ENCODE peak calls at places on chromosomes 3 and 15, in four cellular contexts. I is upper lobe of left lung; Z is activated effector memory CD4-positive, alpha-beta T cell treated with Interleukin-2 at 50 U/mL for 16 hours; E is ELR. M is an unnamed sample.

GRCh38 chr3:12705981-12706380 is 42.1 kb upstream of the RAF1 start:
- DNase-seq in E (no peak), Z (no peak), I (no peak), M (no peak)

GRCh38 chr15:61750271-61751084 is 309.8 kb downstream of the VPS13C start:
- DNase-seq in E (no peak), Z (no peak), I (peak; percentile 37), M (peak; percentile 29)

GRCh38 chr15:73540161-73540560 is 93.0 kb downstream of the NPTN start:
- DNase-seq in E (no peak), I (no peak), Z (no peak), M (no peak)

GRCh38 chr15:64701482-64701881 is 73.9 kb downstream of the RBPMS2 start:
- DNase-seq in Z (no peak), I (no peak), E (no peak), M (no peak)

GRCh38 chr15:32718082-32718821 is 448 bp downstream of the GREM1 start:
- DNase-seq in E (peak; percentile 64), Z (no peak), I (no peak), M (peak; percentile 34)

GRCh38 chr3:4394048-4394447 is 73.0 kb downstream of the SUMF1 start:
- DNase-seq in I (no peak), Z (peak; percentile 18), E (peak; percentile 65), M (no peak)

GRCh38 chr3:127351350-127351749 is 63.5 kb upstream of the PRR20G start:
- DNase-seq in E (no peak), Z (no peak), I (no peak), M (no peak)

GRCh38 chr3:38578081-38578475 is 71.4 kb downstream of the SCN5A start:
- DNase-seq in I (no peak), Z (no peak), E (no peak), M (no peak)

GRCh38 chr3:42387802-42388651 is 22.4 kb downstream of the LYZL4 start:
- DNase-seq in Z (no peak), I (no peak), E (peak; percentile 53), M (no peak)

GRCh38 chr3:70277304-70277703 is 35.1 kb downstream of the MDFIC2 start:
- DNase-seq in E (no peak), Z (no peak), I (no peak), M (peak; percentile 14)

GRCh38 chr15:34076785-34077184 is 24.9 kb downstream of the EMC7 start:
- DNase-seq in I (no peak), E (no peak), Z (no peak), M (no peak)

GRCh38 chr15:37134699-37135131 is 34.4 kb upstream of the MEIS2 start:
- DNase-seq in I (no peak), E (peak; percentile 75), Z (no peak), M (peak; percentile 44)

GRCh38 chr15:59371458-59372351 is 966 bp downstream of the MYO1E start:
- DNase-seq in I (peak; percentile 92), Z (no peak), E (peak; percentile 42), M (peak; percentile 75)

GRCh38 chr3:127446756-127447155 is 143.8 kb downstream of the TPRA1 start:
- DNase-seq in I (no peak), E (no peak), Z (no peak), M (no peak)

GRCh38 chr3:99857278-99857677 is 39.6 kb downstream of the CMSS1 start:
- DNase-seq in Z (no peak), I (no peak), E (no peak), M (no peak)

GRCh38 chr3:76474632-76475031 is 565.3 kb upstream of the ROBO2 start:
- DNase-seq in E (peak; percentile 46), Z (no peak), I (no peak), M (no peak)

GRCh38 chr3:42071720-42072582 is 19.2 kb upstream of the TRAK1 start:
- DNase-seq in E (peak; percentile 67), I (peak; percentile 29), Z (no peak), M (peak; percentile 68)

GRCh38 chr3:146626384-146627122 is 21.4 kb upstream of the PLSCR5 start:
- DNase-seq in I (no peak), E (no peak), Z (no peak), M (peak; percentile 9)

GRCh38 chr15:90620379-90621134 is 90.8 kb downstream of the CRTC3 start:
- DNase-seq in E (no peak), Z (peak; percentile 5), I (no peak), M (no peak)

GRCh38 chr3:58025824-58026579 is 17.8 kb downstream of the FLNB start:
- DNase-seq in I (no peak), E (no peak), Z (no peak), M (peak; percentile 75)

GRCh38 chr3:122183893-122184590 is 574 bp downstream of the CASR start:
- DNase-seq in I (peak; percentile 74), Z (no peak), E (no peak), M (no peak)

GRCh38 chr15:100929641-100930042 is 10.5 kb downstream of the LRRK1 start:
- DNase-seq in Z (no peak), I (no peak), E (no peak), M (no peak)

GRCh38 chr3:161946443-161946960 is 449.9 kb downstream of the OTOL1 start:
- DNase-seq in I (no peak), Z (no peak), E (no peak), M (no peak)

GRCh38 chr3:481680-482079 is 285.1 kb downstream of the CHL1 start:
- DNase-seq in Z (no peak), E (no peak), I (no peak), M (peak; percentile 25)

GRCh38 chr3:134463676-134464611 is 21.8 kb downstream of the ANAPC13 start:
- DNase-seq in E (peak; percentile 89), Z (no peak), I (no peak), M (peak; percentile 78)

GRCh38 chr15:80093854-80094418 is 34.5 kb downstream of the ZFAND6 start:
- DNase-seq in I (no peak), Z (no peak), E (no peak), M (peak; percentile 44)

GRCh38 chr3:67083277-67083676 is 85.2 kb downstream of the KBTBD8 start:
- DNase-seq in I (no peak), Z (peak; percentile 21), E (peak; percentile 68), M (no peak)

GRCh38 chr3:118447326-118447725 is 587.3 kb downstream of the IGSF11 start:
- DNase-seq in E (no peak), I (no peak), Z (no peak), M (no peak)

GRCh38 chr15:80804970-80805495 is 25.9 kb downstream of the CEMIP start:
- DNase-seq in Z (no peak), E (no peak), I (no peak), M (peak; percentile 14)

GRCh38 chr3:120170223-120170622 is 76.0 kb upstream of the GSK3B start:
- DNase-seq in E (peak; percentile 97), I (no peak), Z (no peak), M (no peak)

GRCh38 chr15:50162988-50163718 is 18.8 kb upstream of the SLC27A2 start:
- DNase-seq in I (no peak), E (peak; percentile 55), Z (no peak), M (no peak)

GRCh38 chr3:104316118-104316517 is 1050.6 kb upstream of the ALCAM start:
- DNase-seq in I (no peak), Z (no peak), E (peak; percentile 21), M (no peak)

GRCh38 chr3:70861855-70862254 is 549.4 kb upstream of the MDFIC2 start:
- DNase-seq in E (peak; percentile 44), I (no peak), Z (no peak), M (no peak)

GRCh38 chr15:86830304-86830703 is 750.6 kb downstream of the AGBL1 start:
- DNase-seq in I (no peak), Z (no peak), E (no peak), M (peak; percentile 19)

GRCh38 chr3:46629571-46630517 is 17.5 kb downstream of the FAM240A start:
- DNase-seq in Z (peak; percentile 70), I (peak; percentile 94), E (peak; percentile 72), M (peak; percentile 94)

GRCh38 chr3:50542177-50543034 is 25.1 kb downstream of the C3orf18 start:
- DNase-seq in I (no peak), E (peak; percentile 64), Z (peak; percentile 34), M (peak; percentile 84)

GRCh38 chr3:143321058-143321769 is 201.6 kb downstream of the CHST2 start:
- DNase-seq in E (no peak), Z (no peak), I (no peak), M (no peak)

GRCh38 chr3:66138336-66139234 is 82.2 kb upstream of the SLC25A26 start:
- DNase-seq in I (no peak), E (peak; percentile 79), Z (no peak), M (peak; percentile 82)

GRCh38 chr3:13278783-13279531 is 141.2 kb downstream of the NUP210 start:
- DNase-seq in I (no peak), E (no peak), Z (no peak), M (no peak)

M was measured in hepatocyte.